ENCODE peak calls at places on chromosomes 5 and 9, in four cellular contexts. U is T-helper 2 cell treated with Interferon-gamma antibody and Interleukin-4, amounts not matched to agents 5 μg/mL and 100 μg/mL, for 36 hours; R is anterior cingulate cortex; P is mammary epithelial cell. T is an unnamed sample.

GRCh38 chr9:114027159-114027895 is 50.8 kb downstream of the AMBP start:
- DNase-seq in R (no peak), P (no peak), U (no peak), T (no peak)

GRCh38 chr5:32707394-32707997 is 3.6 kb upstream of the NPR3 start:
- DNase-seq in R (no peak), P (no peak), U (no peak), T (no peak)

GRCh38 chr5:17190242-17190778 is 27.1 kb upstream of the BASP1 start:
- DNase-seq in P (peak; percentile 29), U (no peak), R (no peak), T (no peak)

GRCh38 chr5:33343661-33344327 is 97.0 kb upstream of the TARS1 start:
- DNase-seq in P (peak; percentile 73), U (no peak), R (no peak), T (no peak)

GRCh38 chr9:89994988-89995613 is 390.3 kb downstream of the GADD45G start:
- DNase-seq in U (no peak), P (no peak), R (no peak), T (no peak)

GRCh38 chr9:109815366-109815947 is 35.5 kb downstream of the PALM2AKAP2 start:
- DNase-seq in U (no peak), P (peak; percentile 37), R (no peak), T (no peak)

GRCh38 chr5:119287547-119288073 is 68.2 kb upstream of the TNFAIP8 start:
- DNase-seq in U (peak; percentile 45), R (no peak), P (peak; percentile 72), T (peak; percentile 57)

GRCh38 chr9:7117676-7118561 is 360.1 kb downstream of the KDM4C start:
- DNase-seq in U (no peak), R (no peak), P (peak; percentile 56), T (no peak)

GRCh38 chr5:35920890-35921289 is 17.5 kb downstream of the CAPSL start:
- DNase-seq in R (no peak), U (no peak), P (no peak), T (no peak)

GRCh38 chr9:131098391-131099087 is 2.2 kb downstream of the AIF1L start:
- DNase-seq in P (no peak), U (no peak), R (no peak), T (no peak)

GRCh38 chr5:25955337-25955736 is 1083.0 kb downstream of the CDH9 start:
- DNase-seq in R (no peak), P (no peak), U (no peak), T (no peak)